ENCODE peak calls at places on chromosomes 3 and 15, in four cellular contexts. E is neural progenitor cell, W is PC-3, X is endothelial cell of umbilical vein. Z is an unnamed sample. For H3K4me1, the result is how much of the 10 kb centered on the place peaks cover.

GRCh38 chr3:194300392-194300758 is 50.8 kb downstream of the CPN2 start:
- DNase-seq in E (peak), W (no peak), X (no peak), Z (no peak)

GRCh38 chr15:71083349-71083748 is 31.9 kb upstream of the THSD4 start:
- DNase-seq in E (no peak), W (no peak), X (peak), Z (no peak)

GRCh38 chr15:72685925-72686794 is at the start of the genes BBS4 and HIGD2B:
- DNase-seq in E (peak), W (peak), X (peak), Z (peak)

GRCh38 chr15:78004919-78005634 is 72.4 kb downstream of the TBC1D2B start:
- DNase-seq in E (no peak), W (peak), X (peak), Z (peak)

GRCh38 chr15:76333720-76334437 is 2.7 kb upstream of the ISL2 start:
- DNase-seq in E (peak), W (peak), X (no peak), Z (no peak)

GRCh38 chr15:81890496-81890895 is 155.3 kb downstream of the MEX3B start:
- DNase-seq in E (no peak), W (no peak), X (no peak), Z (no peak)

GRCh38 chr15:60788514-60789091 is 309.7 kb upstream of the ICE2 start:
- DNase-seq in E (no peak), W (no peak), X (no peak), Z (no peak)

GRCh38 chr3:47841786-47842349 is 38.9 kb downstream of the DHX30 start:
- DNase-seq in E (no peak), W (no peak), X (no peak), Z (no peak)

GRCh38 chr15:31752363-31752762 is 278.0 kb upstream of the CHRNA7 start:
- DNase-seq in E (no peak), W (peak), X (no peak), Z (no peak)

GRCh38 chr3:5731100-5731499 is 543.6 kb downstream of the EDEM1 start:
- DNase-seq in E (no peak), W (peak), X (no peak), Z (peak)

GRCh38 chr3:145785650-145786049 is 375.3 kb downstream of the PLOD2 start:
- DNase-seq in E (no peak), W (no peak), X (no peak), Z (no peak)

GRCh38 chr15:48507416-48508065 is 138.0 kb downstream of the FBN1 start:
- DNase-seq in E (peak), W (peak), X (peak), Z (peak)

GRCh38 chr3:178513539-178514410 is 22.5 kb upstream of the KCNMB2 start:
- DNase-seq in E (no peak), W (no peak), X (peak), Z (no peak)

GRCh38 chr3:149390772-149391212 is 13.3 kb upstream of the TM4SF1 start:
- DNase-seq in E (no peak), W (peak), X (peak), Z (no peak)

GRCh38 chr3:88189361-88189810 is 39.6 kb downstream of the C3orf38 start:
- DNase-seq in E (no peak), W (no peak), X (no peak), Z (no peak)

GRCh38 chr15:48250640-48251076 is 44.6 kb downstream of the SLC12A1 start:
- DNase-seq in E (peak), W (peak), X (peak), Z (peak)

GRCh38 chr3:24336101-24336500 is 158.5 kb downstream of the THRB start:
- DNase-seq in E (no peak), W (no peak), X (no peak), Z (no peak)

GRCh38 chr3:187064210-187065115 is 74.8 kb downstream of the RPL39L start:
- DNase-seq in E (no peak), W (peak), X (no peak), Z (peak)

GRCh38 chr3:58141766-58142345 is 68.9 kb downstream of the DNASE1L3 start:
- DNase-seq in E (peak), W (no peak), X (no peak), Z (no peak)

GRCh38 chr3:33911525-33912322 is 113.3 kb downstream of the PDCD6IP start:
- DNase-seq in E (no peak), W (peak), X (no peak), Z (no peak)

GRCh38 chr3:191753186-191753585 is 292.2 kb downstream of the PYDC2 start:
- DNase-seq in E (no peak), W (no peak), X (no peak), Z (no peak)

GRCh38 chr15:101063891-101064794 is 145.0 kb downstream of the LRRK1 start:
- DNase-seq in E (no peak), W (no peak), X (no peak), Z (no peak)

GRCh38 chr15:73244333-73244732 is 124.4 kb downstream of the HCN4 start:
- DNase-seq in E (peak), W (peak), X (no peak), Z (no peak)

GRCh38 chr3:68771683-68772082 is 160.7 kb downstream of the TAFA4 start:
- DNase-seq in E (no peak), W (no peak), X (no peak), Z (no peak)

GRCh38 chr3:184174278-184174645 is 393 bp upstream of the AP2M1 start:
- DNase-seq in E (no peak), W (no peak), X (no peak), Z (no peak)

GRCh38 chr3:194707176-194707575 is 21.5 kb downstream of the FAM43A start:
- DNase-seq in E (no peak), W (no peak), X (peak), Z (no peak)

GRCh38 chr3:59074764-59075163 is 24.9 kb upstream of the CFAP20DC start:
- DNase-seq in E (no peak), W (no peak), X (no peak), Z (no peak)

GRCh38 chr3:13397316-13397715 is 22.8 kb downstream of the NUP210 start:
- DNase-seq in E (no peak), W (no peak), X (no peak), Z (no peak)

GRCh38 chr15:59313703-59314332 is 58.9 kb downstream of the MYO1E start:
- DNase-seq in E (no peak), W (peak), X (no peak), Z (no peak)

GRCh38 chr3:127368186-127369032 is 80.6 kb upstream of the PRR20G start:
- DNase-seq in E (peak), W (no peak), X (no peak), Z (no peak)

GRCh38 chr3:195259146-195259563 is 11.8 kb downstream of the XXYLT1 start:
- DNase-seq in E (no peak), W (peak), X (peak), Z (no peak)

GRCh38 chr15:95196176-95196915 is 965.0 kb downstream of the MCTP2 start:
- DNase-seq in E (no peak), W (peak), X (no peak), Z (peak)

GRCh38 chr3:54599741-54600140 is 328.1 kb downstream of the LRTM1 start:
- DNase-seq in E (no peak), W (no peak), X (no peak), Z (no peak)

GRCh38 chr3:193714523-193715137 is 121.6 kb downstream of the OPA1 start:
- DNase-seq in E (no peak), W (no peak), X (no peak), Z (no peak)

GRCh38 chr15:73540161-73540560 is 93.0 kb downstream of the NPTN start:
- DNase-seq in E (no peak), W (peak), X (no peak), Z (no peak)

GRCh38 chr3:64462203-64463120 is 225.3 kb downstream of the ADAMTS9 start:
- DNase-seq in E (no peak), W (no peak), X (no peak), Z (no peak)

GRCh38 chr3:34206996-34207395 is 408.6 kb downstream of the PDCD6IP start:
- DNase-seq in E (no peak), W (no peak), X (peak), Z (no peak)

GRCh38 chr3:177362646-177363045 is 165.4 kb upstream of the TBL1XR1 start:
- DNase-seq in E (no peak), W (no peak), X (no peak), Z (no peak)

GRCh38 chr15:39789736-39790135 is 7.1 kb upstream of the FSIP1 start:
- DNase-seq in E (no peak), W (no peak), X (no peak), Z (no peak)

GRCh38 chr15:39794970-39795369 is 12.3 kb upstream of the FSIP1 start:
- DNase-seq in E (no peak), W (no peak), X (no peak), Z (no peak)

GRCh38 chr15:39793923-39794322 is 11.3 kb upstream of the FSIP1 start:
- DNase-seq in E (no peak), W (no peak), X (no peak), Z (no peak)

GRCh38 chr15:39792954-39793353 is 10.3 kb upstream of the FSIP1 start:
- DNase-seq in E (no peak), W (no peak), X (peak), Z (no peak)

GRCh38 chr15:39792025-39792893 is 9.6 kb upstream of the FSIP1 start:
- DNase-seq in E (no peak), W (peak), X (no peak), Z (no peak)
- H3K4me1 ChIP-seq in E (under half), W (under half), X (under half), Z (under half)

GRCh38 chr3:147423601-147424324 is 14.6 kb downstream of the ZIC1 start:
- DNase-seq in E (peak), W (no peak), X (no peak), Z (no peak)
- TF ChIP-seq EZH2 in E (peak), W (no peak), X (peak), Z (peak)

GRCh38 chr15:66758844-66759243 is 56.8 kb downstream of the SMAD6 start:
- DNase-seq in E (no peak), W (peak), X (no peak), Z (no peak)
- H3K4me1 ChIP-seq in E (under half), W (half or more), X (half or more), Z (under half)

GRCh38 chr3:138964264-138964663 is 17.2 kb downstream of the FOXL2NB start:
- DNase-seq in E (no peak), W (peak), X (no peak), Z (no peak)

GRCh38 chr3:138964923-138965322 is 17.9 kb downstream of the FOXL2NB start:
- DNase-seq in E (no peak), W (no peak), X (no peak), Z (no peak)

GRCh38 chr3:138963161-138963560 is 16.1 kb downstream of the FOXL2NB start:
- DNase-seq in E (no peak), W (no peak), X (no peak), Z (no peak)

GRCh38 chr3:138960417-138960852 is 13.4 kb downstream of the FOXL2NB start:
- DNase-seq in E (no peak), W (no peak), X (no peak), Z (no peak)
- TF ChIP-seq EZH2 in E (no peak), W (no peak), X (peak), Z (no peak)

DNA sequence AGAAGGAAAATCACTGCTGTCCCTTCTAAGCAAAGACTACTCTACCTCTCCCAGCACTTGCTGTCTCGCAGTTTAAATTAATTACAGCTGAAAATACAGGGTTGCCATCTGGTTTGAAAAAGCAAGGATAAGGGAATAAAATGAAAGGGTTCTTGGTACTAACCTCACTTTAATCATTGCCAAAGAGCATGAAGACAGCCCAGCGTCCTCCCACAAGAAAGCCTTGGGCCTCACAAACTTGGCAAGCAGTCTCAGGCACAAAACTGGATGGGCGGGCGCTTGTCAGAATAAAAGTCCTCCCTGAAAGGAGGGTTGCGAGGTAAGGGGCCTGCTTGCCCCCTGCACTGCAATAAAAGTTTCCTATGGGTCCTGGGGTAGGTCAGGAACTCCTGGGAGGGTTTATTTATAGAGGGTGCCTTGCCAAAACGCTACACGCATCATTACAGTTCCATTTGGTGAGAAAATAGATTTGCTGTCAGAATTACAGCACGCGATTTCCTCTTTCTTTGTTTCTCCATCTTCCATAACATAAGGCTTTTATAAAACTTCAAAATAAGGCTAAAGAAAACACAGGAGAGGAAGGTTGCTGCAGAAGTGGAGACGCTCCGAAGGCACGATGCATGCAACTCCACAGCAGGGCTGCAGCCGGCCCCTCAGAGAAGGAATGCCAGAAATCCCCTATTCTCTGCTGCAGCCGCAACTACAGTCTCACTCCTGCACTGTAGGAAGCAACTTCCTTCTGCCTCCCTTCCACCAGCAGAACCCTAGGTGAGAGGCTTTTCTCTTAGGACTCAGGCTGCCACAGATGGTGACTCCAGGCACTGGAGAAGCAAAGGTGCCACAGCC is 61.4 kb downstream of the VGLL4 start:
- DNase-seq in E (peak), W (no peak), X (peak), Z (peak)
- H3K4me1 ChIP-seq in E (under half), W (under half), X (under half), Z (half or more)